ENCODE peak calls at places on chromosome 2, in four cellular contexts. F is NK-92 treated with Interleukin-12 subunit alpha and Interleukin-12 subunit beta, amount 100 ng/mL, for 24 hours; K is HEK293T; O is NCI-H510A. Z is an unnamed sample.

GRCh38 chr2:94602466-94602865 is 268.8 kb upstream of the TEKT4 start:
- DNase-seq in O (no peak), K (no peak), F (no peak), Z (no peak)

GRCh38 chr2:4792126-4792525 is 900.1 kb upstream of the SOX11 start:
- DNase-seq in F (no peak), K (no peak), O (no peak), Z (no peak)

GRCh38 chr2:186256540-186256939 is 229.5 kb upstream of the ZC3H15 start:
- DNase-seq in F (no peak), K (peak; percentile 19), O (no peak), Z (no peak)

GRCh38 chr2:81436256-81436655 is 1131.7 kb upstream of the LRRTM1 start:
- DNase-seq in F (no peak), K (no peak), O (no peak), Z (no peak)

GRCh38 chr2:177474904-177475474 is 82.4 kb downstream of the AGPS start:
- DNase-seq in O (no peak), K (no peak), F (no peak), Z (no peak)

GRCh38 chr2:55048514-55048924 is 1.7 kb downstream of the RTN4 start:
- DNase-seq in O (no peak), F (no peak), K (peak; percentile 23), Z (no peak)

GRCh38 chr2:231794383-231794782 is 8.1 kb downstream of the COPS7B start:
- DNase-seq in F (no peak), K (no peak), O (no peak), Z (no peak)

GRCh38 chr2:232621186-232621585 is 12.2 kb upstream of the EFHD1 start:
- DNase-seq in O (no peak), K (no peak), F (no peak), Z (no peak)

GRCh38 chr2:179454443-179455218 is 190.0 kb upstream of the SESTD1 start:
- DNase-seq in O (no peak), K (no peak), F (no peak), Z (no peak)